ENCODE peak calls at places on chromosomes 6 and 20, in four cellular contexts. V, J, H and W are unnamed samples.

GRCh38 chr6:33078442-33078841 is 2.7 kb downstream of the HLA-DPB1 start:
- DNase-seq in J (no peak), V (no peak), H (no peak), W (no peak)

GRCh38 chr6:112086744-112087135 is 542 bp downstream of the TUBE1 start:
- DNase-seq in J (peak), V (peak), H (peak), W (peak)

GRCh38 chr20:54167909-54168872 is 5.6 kb downstream of the CYP24A1 start:
- DNase-seq in J (no peak), V (peak), H (peak), W (no peak)

GRCh38 chr6:35725721-35726438 is 11.0 kb upstream of the ARMC12 start:
- DNase-seq in H (peak), V (no peak), J (no peak), W (no peak)

GRCh38 chr6:153032255-153032882 is 29.9 kb upstream of the MTRF1L start:
- DNase-seq in J (no peak), H (peak), V (no peak), W (peak)

GRCh38 chr6:82111818-82112217 is 135.7 kb downstream of the IBTK start:
- DNase-seq in J (no peak), V (no peak), H (no peak), W (no peak)

GRCh38 chr6:35311390-35312075 is 13.9 kb downstream of the DEF6 start:
- DNase-seq in V (no peak), J (no peak), H (no peak), W (no peak)

GRCh38 chr20:23534801-23535593 is 33.3 kb downstream of the CST9L start:
- DNase-seq in V (no peak), H (no peak), J (no peak), W (no peak)

GRCh38 chr6:111939902-111940301 is 66.7 kb upstream of the FYN start:
- DNase-seq in V (no peak), H (no peak), J (no peak), W (no peak)

GRCh38 chr6:4296552-4296951 is 161.2 kb upstream of the ECI2 start:
- DNase-seq in V (no peak), J (no peak), H (no peak), W (no peak)

GRCh38 chr6:11283629-11284028 is 51.2 kb upstream of the NEDD9 start:
- DNase-seq in J (no peak), H (no peak), V (no peak), W (no peak)

GRCh38 chr20:56420940-56421688 is 9.1 kb downstream of the CASS4 start:
- DNase-seq in J (no peak), H (no peak), V (no peak), W (no peak)

GRCh38 chr6:25062070-25062811 is 126.5 kb upstream of the RIPOR2 start:
- DNase-seq in J (no peak), H (no peak), V (no peak), W (no peak)

GRCh38 chr6:14375940-14376339 is 258.4 kb downstream of the CD83 start:
- DNase-seq in V (no peak), J (no peak), H (no peak), W (no peak)

GRCh38 chr20:63522091-63522868 is 1.7 kb downstream of the PPDPF start:
- DNase-seq in H (no peak), V (no peak), J (no peak), W (peak)

GRCh38 chr20:16576219-16576618 is 3.0 kb upstream of the KIF16B start:
- DNase-seq in J (no peak), H (no peak), V (peak), W (no peak)

GRCh38 chr6:97668716-97669115 is 385.7 kb upstream of the MMS22L start:
- DNase-seq in H (no peak), J (peak), V (no peak), W (no peak)

GRCh38 chr6:109381007-109381746 is 1.1 kb downstream of the CD164 start:
- DNase-seq in V (no peak), H (no peak), J (no peak), W (peak)

GRCh38 chr6:89267918-89268317 is 47.2 kb downstream of the GABRR2 start:
- DNase-seq in H (no peak), J (no peak), V (no peak), W (no peak)

GRCh38 chr6:116572162-116572561 is 858 bp downstream of the RWDD1 start:
- DNase-seq in V (peak), H (peak), J (no peak), W (peak)

GRCh38 chr6:90493332-90493731 is 93.5 kb downstream of the MAP3K7 start:
- DNase-seq in J (no peak), V (no peak), H (no peak), W (no peak)

GRCh38 chr6:139711714-139712585 is 337.5 kb upstream of the CITED2 start:
- DNase-seq in V (no peak), H (no peak), J (no peak), W (no peak)

GRCh38 chr6:50305660-50306059 is 255.9 kb upstream of the DEFB112 start:
- DNase-seq in H (peak), J (no peak), V (no peak), W (no peak)

GRCh38 chr20:36158160-36158741 is 3.7 kb downstream of the EPB41L1 start:
- DNase-seq in V (no peak), J (no peak), H (no peak), W (no peak)

GRCh38 chr6:165660881-165661415 is 2.1 kb downstream of the PDE10A start:
- DNase-seq in J (no peak), V (no peak), H (no peak), W (no peak)

GRCh38 chr6:73203098-73203497 is 22.2 kb downstream of the KHDC1L start:
- DNase-seq in V (no peak), H (no peak), J (no peak), W (no peak)

GRCh38 chr6:1497593-1498105 is 108.3 kb downstream of the FOXF2 start:
- DNase-seq in J (no peak), H (no peak), V (no peak), W (no peak)

GRCh38 chr6:31631681-31632278 is 11.3 kb downstream of the PRRC2A start:
- DNase-seq in H (no peak), V (no peak), J (no peak), W (peak)

GRCh38 chr20:46954490-46955038 is 59.9 kb downstream of the EYA2 start:
- DNase-seq in V (peak), H (no peak), J (no peak), W (no peak)

GRCh38 chr6:42860481-42860880 is 18.9 kb upstream of the RPL7L1 start:
- DNase-seq in J (no peak), V (no peak), H (no peak), W (no peak)

GRCh38 chr6:42870145-42870936 is 9.1 kb upstream of the RPL7L1 start:
- DNase-seq in V (no peak), H (no peak), J (no peak), W (no peak)

GRCh38 chr6:42860031-42860430 is 19.4 kb upstream of the RPL7L1 start:
- DNase-seq in H (no peak), V (no peak), J (no peak), W (no peak)

GRCh38 chr6:42864602-42865001 is 14.8 kb upstream of the RPL7L1 start:
- DNase-seq in V (no peak), H (no peak), J (no peak), W (no peak)
- TF ChIP-seq PBX3 in V (no peak), H (no peak), J (no peak), W (no peak)

GRCh38 chr6:37800904-37801669 is 18.4 kb upstream of the ZFAND3 start:
- DNase-seq in V (no peak), H (no peak), J (no peak), W (peak)
- TF ChIP-seq PBX3 in V (no peak), H (no peak), J (no peak), W (peak)

GRCh38 chr20:33030569-33030968 is 879 bp upstream of the BPIFB6 start:
- DNase-seq in V (no peak), J (no peak), H (no peak), W (no peak)
- TF ChIP-seq PBX3 in V (no peak), J (no peak), H (no peak), W (no peak)

GRCh38 chr20:38291961-38292360 is 12.0 kb upstream of the BPI start:
- DNase-seq in J (no peak), V (no peak), H (no peak), W (no peak)

GRCh38 chr20:38291582-38291918 is 12.4 kb upstream of the BPI start:
- DNase-seq in H (no peak), J (no peak), V (no peak), W (no peak)

GRCh38 chr20:38293490-38294333 is 10.2 kb upstream of the BPI start:
- DNase-seq in J (no peak), V (no peak), H (no peak), W (no peak)

GRCh38 chr20:38294334-38294592 is 9.7 kb upstream of the BPI start:
- DNase-seq in H (no peak), V (no peak), J (no peak), W (no peak)

GRCh38 chr20:38290829-38291581 is 13.0 kb upstream of the BPI start:
- DNase-seq in J (no peak), H (peak), V (peak), W (peak)
- TF ChIP-seq PBX3 in J (no peak), H (no peak), V (no peak), W (no peak)

DNA sequence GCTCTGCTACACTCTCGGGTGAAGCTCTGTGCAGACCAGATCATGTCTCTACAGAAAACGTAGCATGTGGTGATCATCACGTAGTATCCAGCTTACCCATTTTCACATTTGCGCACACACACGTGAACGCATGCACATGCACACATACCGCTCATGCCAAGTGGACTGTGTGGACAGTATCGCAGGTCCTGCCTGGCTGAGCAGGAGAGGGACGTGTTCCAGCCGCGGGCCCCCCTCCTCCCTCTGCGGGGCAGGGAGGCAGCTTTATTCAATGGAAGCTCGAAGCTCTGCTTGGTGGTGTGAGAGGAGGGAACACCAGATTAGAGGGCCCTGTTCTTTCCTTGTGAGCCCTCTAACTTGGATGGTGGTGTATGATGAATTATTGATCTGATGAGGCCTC is 51.1 kb downstream of the CDH26 start:
- DNase-seq in J (no peak), H (no peak), V (no peak), W (no peak)
- TF ChIP-seq PBX3 in J (no peak), H (no peak), V (no peak), W (no peak)

DNA sequence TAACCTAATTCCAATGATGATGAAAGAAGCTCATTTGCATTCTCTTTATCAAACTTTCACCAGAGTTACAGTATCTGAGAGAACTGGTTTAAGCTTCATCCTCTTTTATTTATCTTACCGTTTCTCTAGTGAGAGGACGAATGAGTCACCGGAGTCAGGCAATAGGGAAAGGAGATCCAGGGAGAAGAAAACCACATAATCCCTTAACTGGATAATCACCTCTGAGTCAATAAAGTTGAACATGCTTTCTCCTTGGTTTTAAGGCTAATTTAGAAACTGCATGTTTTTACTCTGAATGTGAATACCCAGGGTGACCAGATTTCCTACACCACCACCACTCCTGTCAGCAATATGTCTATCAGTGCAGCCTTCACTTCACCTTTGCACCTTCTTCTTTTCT is 313.7 kb upstream of the TBX18 start:
- DNase-seq in H (peak), V (peak), J (no peak), W (no peak)
- TF ChIP-seq PBX3 in H (no peak), V (no peak), J (no peak), W (no peak)